ENCODE peak calls at places on chromosome 18, in six cellular contexts. W is HepG2, S is IMR-90, U is PC-3, M is colonic mucosa, A is endothelial cell of umbilical vein. E is an unnamed sample. For H3K9me3, the result is how much of the 10 kb centered on the place peaks cover.

GRCh38 chr18:35291166-35291565 is 1.1 kb upstream of the ZSCAN30 start:
- DNase-seq in W (no peak), S (no peak), U (no peak), M (no peak), A (no peak), E (no peak)

GRCh38 chr18:13183790-13184189 is 34.8 kb upstream of the LDLRAD4 start:
- DNase-seq in W (no peak), S (no peak), U (no peak), M (no peak), A (no peak), E (no peak)

GRCh38 chr18:37270666-37271052 is 294.9 kb downstream of the CELF4 start:
- DNase-seq in W (no peak), S (no peak), U (no peak), M (no peak), A (no peak), E (no peak)

GRCh38 chr18:58177886-58178470 is 134.0 kb downstream of the NEDD4L start:
- DNase-seq in W (peak), S (no peak), U (no peak), M (no peak), A (no peak), E (no peak)

GRCh38 chr18:62480927-62481326 is 41.9 kb upstream of the ZCCHC2 start:
- DNase-seq in W (no peak), S (no peak), U (no peak), M (no peak), A (no peak), E (no peak)

GRCh38 chr18:34322365-34323289 is 97.9 kb upstream of the NOL4 start:
- DNase-seq in W (peak), S (peak), U (peak), M (peak), A (peak), E (peak)

GRCh38 chr18:7174359-7175107 is 56.4 kb upstream of the LRRC30 start:
- DNase-seq in W (peak), S (no peak), U (no peak), M (no peak), A (no peak), E (no peak)

GRCh38 chr18:388198-388597 is 112.3 kb downstream of the COLEC12 start:
- DNase-seq in W (no peak), S (no peak), U (no peak), M (no peak), A (no peak), E (no peak)

GRCh38 chr18:74082476-74083070 is 65.1 kb downstream of the FBXO15 start:
- DNase-seq in W (peak), S (peak), U (peak), M (peak), A (no peak), E (no peak)

GRCh38 chr18:74942319-74942910 is 266.5 kb downstream of the PTGR3 start:
- DNase-seq in W (no peak), S (peak), U (peak), M (no peak), A (peak), E (no peak)

GRCh38 chr18:6327895-6328623 is 86.7 kb downstream of the L3MBTL4 start:
- DNase-seq in W (peak), S (no peak), U (peak), M (no peak), A (no peak), E (no peak)

GRCh38 chr18:11607897-11608296 is 1.5 kb upstream of the SLC35G4 start:
- DNase-seq in W (no peak), S (no peak), U (no peak), M (no peak), A (no peak), E (no peak)

GRCh38 chr18:31100598-31101147 is 1.5 kb downstream of the DSC2 start:
- DNase-seq in W (peak), S (no peak), U (no peak), M (peak), A (no peak), E (no peak)

GRCh38 chr18:58525517-58525916 is 103.4 kb downstream of the ALPK2 start:
- DNase-seq in W (no peak), S (peak), U (no peak), M (no peak), A (no peak), E (no peak)

GRCh38 chr18:24677011-24677410 is 216.6 kb downstream of the HRH4 start:
- DNase-seq in W (no peak), S (peak), U (no peak), M (no peak), A (no peak), E (no peak)

GRCh38 chr18:36321636-36322407 is 24.3 kb downstream of the FHOD3 start:
- DNase-seq in W (no peak), S (peak), U (peak), M (no peak), A (no peak), E (no peak)

GRCh38 chr18:63339920-63340484 is 20.4 kb upstream of the BCL2 start:
- DNase-seq in W (peak), S (peak), U (peak), M (no peak), A (peak), E (no peak)

GRCh38 chr18:46502444-46502843 is 154.6 kb downstream of the LOXHD1 start:
- DNase-seq in W (no peak), S (peak), U (no peak), M (no peak), A (no peak), E (no peak)

GRCh38 chr18:61435064-61435652 is 101.9 kb downstream of the CDH20 start:
- DNase-seq in W (peak), S (peak), U (peak), M (no peak), A (peak), E (no peak)

GRCh38 chr18:31772699-31773098 is 12.0 kb upstream of the SLC25A52 start:
- DNase-seq in W (no peak), S (no peak), U (no peak), M (no peak), A (no peak), E (no peak)

GRCh38 chr18:77106331-77106730 is 26.3 kb downstream of the MBP start:
- DNase-seq in W (no peak), S (no peak), U (no peak), M (no peak), A (no peak), E (no peak)

GRCh38 chr18:199768-200167 is 41.4 kb downstream of the USP14 start:
- DNase-seq in W (no peak), S (no peak), U (peak), M (no peak), A (no peak), E (no peak)

GRCh38 chr18:457120-457519 is 43.4 kb downstream of the COLEC12 start:
- DNase-seq in W (no peak), S (peak), U (no peak), M (no peak), A (peak), E (peak)

GRCh38 chr18:27750014-27750413 is 426.9 kb downstream of the CDH2 start:
- DNase-seq in W (peak), S (peak), U (peak), M (peak), A (peak), E (peak)

GRCh38 chr18:57748770-57749603 is 54.1 kb downstream of the ATP8B1 start:
- DNase-seq in W (peak), S (peak), U (peak), M (no peak), A (peak), E (no peak)

GRCh38 chr18:35172009-35172408 is 68.8 kb upstream of the ZNF397 start:
- DNase-seq in W (peak), S (no peak), U (no peak), M (no peak), A (no peak), E (no peak)

GRCh38 chr18:58822944-58823343 is 41.7 kb upstream of the ZNF532 start:
- DNase-seq in W (no peak), S (no peak), U (no peak), M (no peak), A (no peak), E (no peak)

GRCh38 chr18:46622999-46623398 is 34.0 kb downstream of the LOXHD1 start:
- DNase-seq in W (no peak), S (peak), U (peak), M (no peak), A (no peak), E (no peak)

DNA sequence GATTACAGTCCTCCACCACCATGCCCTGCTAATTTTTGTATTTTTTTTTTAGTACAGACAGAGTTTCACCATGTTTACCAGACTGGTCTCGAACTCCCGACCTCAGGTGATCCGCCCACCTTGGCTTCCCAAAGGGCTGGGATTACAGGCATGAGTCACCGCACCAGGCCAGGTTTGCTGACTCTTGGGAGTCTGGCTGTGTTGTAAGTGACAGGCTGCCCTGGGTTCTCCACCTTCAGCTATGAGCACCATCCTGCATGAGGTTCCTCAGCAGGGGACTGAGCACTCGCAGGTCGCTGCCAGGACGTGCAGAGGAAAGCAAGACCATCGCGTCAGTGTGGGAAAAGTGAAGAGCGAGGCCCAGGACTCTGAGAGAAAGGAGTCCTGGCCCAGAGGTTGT is 112.6 kb upstream of the NDUFV2 start:
- DNase-seq in W (no peak), S (no peak), U (peak), M (no peak), A (no peak), E (no peak)
- H3K9ac ChIP-seq in W (no peak), S (no peak), U (no peak), M (no peak), A (no peak), E (no peak)

DNA sequence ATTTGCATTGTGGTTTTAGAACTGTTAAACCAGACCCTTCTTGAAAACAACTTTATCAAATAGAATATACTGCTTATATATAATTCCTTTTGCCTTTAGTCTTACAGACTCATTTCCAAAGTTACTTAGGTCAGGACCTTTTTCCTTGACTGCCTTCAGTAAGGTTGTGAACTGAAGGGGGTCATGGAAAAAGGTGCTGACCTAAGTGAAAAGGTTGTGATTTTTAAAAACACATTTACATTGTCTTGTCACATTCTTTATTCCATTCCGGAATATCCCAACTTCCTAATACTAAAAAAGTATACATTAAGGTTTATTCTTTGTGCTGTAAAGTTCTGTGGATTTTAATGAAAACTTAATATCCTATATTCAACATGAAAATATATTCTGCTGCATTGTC is 581.4 kb downstream of the SOCS6 start:
- DNase-seq in W (no peak), S (no peak), U (no peak), M (no peak), A (no peak), E (no peak)
- H3K9me3 ChIP-seq in W (under half), S (under half), U (under half), M (under half), A (under half), E (under half)

GRCh38 chr18:68275616-68276015 is 439.3 kb downstream of the TMX3 start:
- DNase-seq in W (no peak), S (peak), U (peak), M (no peak), A (peak), E (no peak)
- H3K27ac ChIP-seq in W (no peak), S (peak), U (no peak), M (no peak), A (no peak), E (no peak)

GRCh38 chr18:44870631-44871502 is 190.2 kb downstream of the SETBP1 start:
- DNase-seq in W (no peak), S (no peak), U (no peak), M (no peak), A (no peak), E (no peak)
- H3K9ac ChIP-seq in W (no peak), S (no peak), U (no peak), M (no peak), A (no peak), E (no peak)

DNA sequence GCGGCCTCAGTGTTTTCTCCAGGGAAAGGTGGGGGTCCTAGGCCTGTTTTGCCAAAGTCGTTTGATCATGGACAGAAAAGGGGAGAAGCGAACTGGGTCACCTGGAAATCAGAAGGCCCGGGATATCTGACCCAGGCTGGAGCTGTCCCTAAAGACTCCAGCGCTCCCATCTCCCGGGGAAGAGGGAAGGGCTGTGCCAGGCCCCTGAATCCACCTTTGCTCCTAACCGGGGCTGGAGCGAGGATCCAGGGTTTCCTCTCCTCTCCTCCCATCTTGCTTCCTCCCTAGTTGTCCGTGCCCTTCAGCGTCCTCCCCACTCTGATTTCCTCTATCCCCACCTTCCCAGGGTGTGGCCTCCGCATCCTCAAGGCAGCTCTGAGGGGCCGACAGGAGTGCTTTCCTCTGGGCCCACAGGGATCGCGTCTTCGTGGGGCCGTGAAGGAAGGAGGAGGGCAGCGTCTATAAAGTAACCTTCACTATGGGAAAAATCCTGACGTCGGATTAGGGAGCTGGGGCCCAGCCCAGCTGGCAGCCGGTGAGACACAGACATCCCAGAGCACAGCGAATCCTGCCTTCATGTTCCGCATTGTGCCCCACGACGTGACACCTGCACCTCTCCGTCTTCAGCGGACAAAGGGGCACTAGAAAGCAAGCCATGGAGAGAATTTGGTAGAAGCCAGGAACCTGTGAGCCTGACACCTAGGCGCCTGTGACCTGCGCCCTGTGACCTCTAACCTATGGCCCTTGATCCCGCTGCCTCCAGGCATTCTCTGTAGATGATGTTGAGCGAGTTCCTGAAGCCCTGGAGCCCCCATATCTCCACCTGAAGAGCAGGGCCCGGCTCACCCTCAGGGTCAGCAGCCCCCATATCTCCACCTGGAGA is 212.7 kb upstream of the SALL3 start:
- DNase-seq in W (no peak), S (no peak), U (no peak), M (no peak), A (no peak), E (no peak)
- H3K9me3 ChIP-seq in W (under half), S (half or more), U (under half), M (under half), A (under half), E (under half)

DNA sequence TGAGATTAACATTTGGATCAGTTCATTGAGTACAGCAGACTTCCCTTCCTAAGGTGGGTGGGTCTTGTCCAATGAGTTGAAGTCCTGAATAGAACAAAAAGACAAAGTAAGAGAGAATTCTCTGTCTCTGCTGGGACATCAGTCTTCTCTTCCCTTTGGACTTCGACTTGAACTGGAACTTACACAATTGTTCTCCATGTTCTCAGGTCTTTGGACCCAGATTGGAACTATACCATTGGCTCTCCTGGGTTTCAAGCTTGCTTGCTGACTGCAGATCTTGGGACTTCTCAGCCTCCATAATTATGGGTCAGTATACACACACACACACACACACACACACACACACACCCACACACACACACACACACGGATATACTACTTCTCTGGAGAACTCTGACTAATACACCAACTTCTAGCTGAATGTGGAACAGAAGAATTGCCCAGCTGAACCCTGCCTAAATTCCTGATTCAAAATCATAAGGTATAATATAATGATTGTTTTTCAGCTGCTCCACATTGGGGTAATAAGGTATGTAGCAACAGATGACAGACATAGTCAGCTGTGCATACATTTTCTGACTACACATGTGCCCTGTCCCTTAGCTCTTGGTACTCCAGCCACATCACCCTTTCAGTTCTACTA is 214.0 kb downstream of the TGIF1 start:
- DNase-seq in W (peak), S (no peak), U (no peak), M (no peak), A (no peak), E (no peak)
- H3K27ac ChIP-seq in W (peak), S (no peak), U (no peak), M (peak), A (no peak), E (peak)

GRCh38 chr18:23237524-23238151 is 102.4 kb downstream of the CABLES1 start:
- DNase-seq in W (no peak), S (peak), U (no peak), M (peak), A (peak), E (no peak)

GRCh38 chr18:23235860-23236259 is 100.6 kb downstream of the CABLES1 start:
- DNase-seq in W (no peak), S (no peak), U (no peak), M (no peak), A (no peak), E (no peak)

GRCh38 chr18:23238152-23238531 is 102.9 kb downstream of the CABLES1 start:
- DNase-seq in W (no peak), S (peak), U (no peak), M (no peak), A (peak), E (no peak)

GRCh38 chr18:23235336-23235735 is 100.1 kb downstream of the CABLES1 start:
- DNase-seq in W (no peak), S (no peak), U (no peak), M (no peak), A (no peak), E (no peak)

GRCh38 chr18:23236876-23237468 is 101.7 kb downstream of the CABLES1 start:
- DNase-seq in W (no peak), S (no peak), U (no peak), M (no peak), A (no peak), E (no peak)
- H3K9ac ChIP-seq in W (no peak), S (peak), U (no peak), M (peak), A (peak), E (no peak)

E was measured in SK-N-MC.